ENCODE peak calls at places on chromosomes 13 and 19, in four cellular contexts. B is cardiac fibroblast, X is lower leg skin, S is left lung. A is an unnamed sample.
A peak's percentile ranks its signal among the peaks of the same experiment; 100 is the strongest.

GRCh38 chr19:10797541-10798256 is 38.3 kb downstream of the TMED1 start:
- DNase-seq in X (no peak), B (peak; percentile 15), S (no peak), A (no peak)

GRCh38 chr13:97967948-97968347 is 14.5 kb downstream of the IPO5 start:
- DNase-seq in S (no peak), X (no peak), B (peak; percentile 56), A (no peak)

GRCh38 chr13:37226966-37227365 is 121.5 kb upstream of the CSNK1A1L start:
- DNase-seq in S (no peak), B (peak; percentile 82), X (no peak), A (no peak)

GRCh38 chr19:56091751-56092546 is 29.1 kb downstream of the ZNF787 start:
- DNase-seq in B (no peak), X (no peak), S (no peak), A (no peak)

GRCh38 chr19:18329035-18329376 is 6.1 kb upstream of the LSM4 start:
- DNase-seq in B (no peak), X (no peak), S (no peak), A (no peak)

GRCh38 chr13:72180253-72180952 is 313.4 kb upstream of the DACH1 start:
- DNase-seq in X (no peak), B (peak; percentile 29), S (no peak), A (no peak)

GRCh38 chr19:4051175-4052101 is 15.3 kb downstream of the ZBTB7A start:
- DNase-seq in X (peak; percentile 91), S (peak; percentile 66), B (peak; percentile 69), A (peak; percentile 88)

GRCh38 chr19:38718747-38719543 is 25.3 kb downstream of the CAPN12 start:
- DNase-seq in S (no peak), X (no peak), B (peak; percentile 38), A (peak; percentile 79)

GRCh38 chr13:110617326-110618072 is 2.2 kb downstream of the NAXD start:
- DNase-seq in S (no peak), X (no peak), B (peak; percentile 79), A (no peak)

GRCh38 chr13:75195479-75196111 is 286.4 kb downstream of the TBC1D4 start:
- DNase-seq in B (peak; percentile 64), X (no peak), S (no peak), A (no peak)

GRCh38 chr13:97205971-97206370 is 16.2 kb upstream of the MBNL2 start:
- DNase-seq in X (no peak), S (no peak), B (peak; percentile 57), A (no peak)

GRCh38 chr19:43798026-43798545 is 4.2 kb downstream of the LYPD5 start:
- DNase-seq in B (no peak), X (no peak), S (no peak), A (no peak)
- TF ChIP-seq CTCF in B (no peak), X (no peak), S (no peak), A (no peak)

DNA sequence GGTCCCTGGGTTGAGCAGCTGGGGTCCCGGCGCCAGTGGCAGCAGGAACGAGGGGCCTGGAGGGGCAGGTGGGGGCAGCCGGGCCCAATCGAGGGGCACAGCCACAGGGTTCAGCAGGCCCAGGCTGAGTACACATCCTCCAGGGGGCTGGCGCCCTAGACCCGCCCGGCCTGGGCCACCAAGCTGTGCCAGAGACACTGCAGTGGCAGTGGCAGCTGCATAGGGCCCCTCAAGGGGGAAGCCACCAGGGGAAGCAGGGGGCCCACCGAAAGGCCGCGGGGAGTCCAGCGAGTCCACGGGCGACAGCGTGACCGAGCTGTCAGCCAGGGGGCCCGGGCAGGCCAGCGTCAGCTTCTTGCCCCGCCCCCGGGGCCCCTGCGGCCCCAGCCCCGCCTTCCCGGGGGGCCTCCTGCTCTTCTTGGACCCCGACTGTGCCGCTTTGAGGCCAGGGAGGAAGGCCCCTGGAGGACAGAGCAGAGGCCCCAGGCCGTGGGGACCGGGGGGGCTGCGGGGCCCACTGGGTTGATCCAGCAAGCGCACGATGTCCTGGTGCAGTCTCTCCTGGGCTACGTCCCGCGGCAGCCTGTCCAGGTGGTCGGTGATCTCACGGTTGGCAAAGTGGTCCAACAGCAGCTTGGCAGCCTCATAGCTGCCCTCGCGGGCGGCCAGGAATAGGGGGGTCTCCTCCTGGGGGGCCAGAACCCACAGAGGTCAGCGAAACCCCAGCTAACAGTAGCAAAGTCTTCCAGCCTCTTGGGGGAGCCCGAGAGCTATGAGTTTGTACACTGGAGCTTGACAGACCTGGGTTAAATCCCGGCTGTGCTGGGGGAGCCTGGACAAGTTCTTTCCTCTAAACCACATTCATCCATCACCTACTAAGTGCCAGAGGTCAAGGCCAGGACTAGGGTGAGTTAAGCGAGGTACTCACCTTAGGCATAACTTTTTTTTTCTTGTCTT is 39.5 kb downstream of the NOTCH3 start:
- DNase-seq in B (peak; percentile 56), X (no peak), S (no peak), A (no peak)
- TF ChIP-seq CTCF in B (peak; percentile 56), X (no peak), S (no peak), A (peak; percentile 14)

DNA sequence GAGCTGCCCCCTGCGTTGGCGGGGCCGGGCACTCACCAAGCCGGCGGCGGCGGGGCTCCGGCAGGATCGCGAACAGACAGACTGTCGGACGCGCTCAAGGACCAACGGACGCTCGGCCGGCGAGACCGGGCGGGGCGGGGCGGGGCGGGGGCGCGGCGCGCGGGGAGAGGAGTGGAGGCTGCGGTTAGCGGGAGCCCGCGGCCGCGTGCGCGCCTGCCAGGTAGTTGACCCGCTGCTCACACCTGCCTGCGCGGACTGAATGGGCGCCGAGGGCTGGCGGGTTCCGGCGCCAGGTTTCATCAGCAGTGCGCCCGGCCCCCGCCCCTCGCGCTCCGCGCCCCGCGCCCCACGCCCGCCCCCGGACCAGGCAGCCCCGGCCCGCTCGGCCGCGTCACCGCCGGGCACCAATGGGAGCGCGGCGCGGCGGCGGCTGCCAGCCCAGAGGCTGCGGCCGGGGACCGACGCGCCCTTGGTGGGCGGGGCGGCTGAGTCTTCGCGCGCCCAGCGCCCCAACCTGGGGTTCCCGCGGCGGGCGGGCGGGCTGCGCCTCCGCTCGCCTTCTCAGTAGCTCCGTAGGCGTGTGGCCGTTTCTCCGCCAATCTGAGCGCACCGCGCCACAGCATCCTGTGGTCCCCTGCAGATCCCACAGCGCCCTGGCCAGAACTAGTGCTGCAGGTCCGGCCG is at the start of gene SLC7A1:
- DNase-seq in S (peak; percentile 77), X (peak; percentile 94), B (peak; percentile 71), A (peak; percentile 92)
- TF ChIP-seq CTCF in S (no peak), X (no peak), B (no peak), A (no peak)

DNA sequence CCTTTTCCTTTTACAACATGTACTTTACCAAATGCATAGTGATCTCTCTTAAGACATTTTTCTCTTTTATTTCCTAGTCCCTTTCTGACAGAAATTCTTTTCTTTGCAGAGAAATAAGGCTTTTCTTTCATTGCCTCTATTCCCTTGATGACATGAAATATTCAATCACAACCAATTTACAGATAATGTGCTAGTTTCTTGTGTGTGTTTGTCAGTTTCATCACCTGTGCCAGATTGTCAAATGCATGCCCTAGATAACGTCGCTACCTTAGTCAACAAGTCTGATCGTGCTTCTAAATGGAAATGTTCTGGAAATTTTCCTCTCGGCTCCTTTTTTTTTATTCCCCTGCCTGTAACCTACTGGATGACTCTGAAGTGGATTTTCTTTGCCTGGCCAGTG is 478.1 kb downstream of the KLF5 start:
- DNase-seq in X (no peak), S (no peak), B (no peak), A (no peak)
- TF ChIP-seq CTCF in X (no peak), S (no peak), B (no peak), A (no peak)

GRCh38 chr13:39263033-39263432 is 224.8 kb downstream of the NHLRC3 start:
- DNase-seq in X (no peak), B (peak; percentile 63), S (no peak), A (no peak)
- TF ChIP-seq CTCF in X (no peak), B (peak; percentile 76), S (peak; percentile 57), A (peak; percentile 70)

GRCh38 chr13:101262306-101262705 is 154.0 kb downstream of the NALCN start:
- DNase-seq in B (no peak), S (no peak), X (no peak), A (no peak)

GRCh38 chr13:101271681-101272245 is 144.5 kb downstream of the NALCN start:
- DNase-seq in B (no peak), S (no peak), X (no peak), A (no peak)

GRCh38 chr13:101264931-101265330 is 151.4 kb downstream of the NALCN start:
- DNase-seq in S (no peak), X (no peak), B (no peak), A (no peak)

GRCh38 chr13:101267656-101268055 is 148.7 kb downstream of the NALCN start:
- DNase-seq in B (peak; percentile 42), X (no peak), S (no peak), A (no peak)

DNA sequence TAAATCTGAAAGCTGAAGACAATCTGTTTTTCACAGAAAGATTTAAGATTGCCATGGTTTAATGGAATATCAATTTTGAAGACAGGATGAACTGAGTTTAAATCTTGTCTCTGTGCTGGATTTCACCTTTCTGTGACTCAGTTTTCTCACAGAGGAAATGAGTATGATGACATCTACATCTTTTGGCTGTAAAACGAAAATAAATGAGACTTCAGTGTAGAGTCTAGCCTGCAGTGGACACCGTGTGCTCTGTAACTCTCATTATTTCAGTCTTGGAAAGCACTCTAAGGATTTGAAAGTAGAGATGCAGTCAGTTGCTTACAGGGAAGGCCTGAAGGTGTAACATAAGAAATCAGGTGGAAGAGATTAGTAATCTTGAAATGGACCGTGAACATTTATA is 150.4 kb downstream of the NALCN start:
- DNase-seq in S (no peak), X (no peak), B (peak; percentile 62), A (no peak)
- TF ChIP-seq CTCF in S (no peak), X (no peak), B (no peak), A (no peak)

GRCh38 chr13:19960673-19961015 is 2.1 kb downstream of the ZMYM2 start:
- DNase-seq in S (no peak), B (peak; percentile 18), X (no peak), A (no peak)
- TF ChIP-seq CTCF in S (no peak), B (no peak), X (no peak), A (no peak)

GRCh38 chr13:94169783-94170513 is 309.5 kb downstream of the DCT start:
- DNase-seq in X (no peak), B (no peak), S (no peak), A (no peak)

GRCh38 chr13:94176576-94176975 is 302.9 kb downstream of the DCT start:
- DNase-seq in B (no peak), X (no peak), S (no peak), A (no peak)

GRCh38 chr13:94175076-94175475 is 304.4 kb downstream of the DCT start:
- DNase-seq in S (no peak), B (no peak), X (no peak), A (no peak)

GRCh38 chr13:94174009-94174408 is 305.5 kb downstream of the DCT start:
- DNase-seq in X (no peak), B (no peak), S (no peak), A (no peak)

GRCh38 chr13:94173312-94173854 is 306.1 kb downstream of the DCT start:
- DNase-seq in B (peak; percentile 56), S (no peak), X (no peak), A (no peak)
- TF ChIP-seq CTCF in B (peak; percentile 24), S (no peak), X (no peak), A (no peak)

DNA sequence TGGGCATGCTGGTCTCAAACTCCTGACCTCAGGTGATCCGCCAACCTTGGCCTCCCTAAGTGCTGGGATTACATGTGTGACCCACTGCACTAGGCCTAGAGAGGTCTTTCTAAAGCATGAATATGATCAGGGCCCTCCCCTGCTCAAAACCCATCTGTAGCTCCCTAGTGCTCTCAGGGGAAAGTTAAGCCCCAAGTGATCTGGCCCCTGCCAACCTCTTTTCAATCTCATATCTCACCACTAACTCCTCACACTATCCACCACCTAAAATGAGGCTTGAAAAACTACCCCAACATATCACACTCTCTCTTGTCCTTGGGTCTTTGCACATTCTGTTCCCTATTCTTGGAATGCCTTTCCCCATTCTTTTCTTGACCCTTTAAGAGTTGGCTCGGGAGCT is 2.0 kb upstream of the DMWD start:
- DNase-seq in S (no peak), B (no peak), X (no peak), A (no peak)
- TF ChIP-seq CTCF in S (no peak), B (no peak), X (no peak), A (no peak)

A was measured in upper lobe of right lung.